ENCODE peak calls at places on chromosomes 11 and 22, in eight cellular contexts. U is pancreas, E is right atrium auricular region, H is left ventricle myocardium inferior, I is cardiac muscle cell, O is colonic mucosa, K is brain microvascular endothelial cell, R is DND-41. D is an unnamed sample.

GRCh38 chr11:78841451-78842060 is 266.9 kb upstream of the NARS2 start:
- DNase-seq in U (no peak), R (no peak), K (no peak), H (no peak), O (no peak), I (peak), E (no peak), D (no peak)

GRCh38 chr11:26493616-26494015 is 78.4 kb downstream of the MUC15 start:
- DNase-seq in R (no peak), K (no peak), H (no peak), U (no peak), O (no peak), I (no peak), E (no peak), D (no peak)

GRCh38 chr11:114081641-114082414 is 22.3 kb downstream of the ZBTB16 start:
- DNase-seq in I (peak), H (no peak), O (no peak), K (no peak), E (no peak), U (no peak), R (no peak), D (no peak)

GRCh38 chr11:77789061-77789730 is 31.3 kb downstream of the RSF1 start:
- DNase-seq in O (no peak), K (no peak), U (no peak), H (no peak), I (no peak), R (no peak), E (no peak), D (no peak)

GRCh38 chr11:32884023-32884422 is 8.6 kb upstream of the QSER1 start:
- DNase-seq in E (no peak), O (no peak), K (no peak), I (no peak), U (no peak), R (no peak), H (no peak), D (no peak)

GRCh38 chr22:22986008-22986407 is 84.3 kb upstream of the GNAZ start:
- DNase-seq in E (no peak), H (no peak), O (no peak), R (no peak), U (no peak), I (no peak), K (no peak), D (no peak)

GRCh38 chr22:39147335-39148023 is 5.0 kb downstream of the CBX7 start:
- DNase-seq in R (no peak), K (no peak), O (no peak), I (no peak), U (no peak), H (no peak), E (no peak), D (no peak)

GRCh38 chr11:68461284-68461861 is 821 bp downstream of the PPP6R3 start:
- DNase-seq in E (no peak), K (no peak), H (no peak), U (no peak), I (peak), R (peak), O (peak), D (no peak)

GRCh38 chr11:73246303-73246702 is 25.8 kb upstream of the P2RY6 start:
- DNase-seq in E (no peak), K (no peak), U (no peak), R (no peak), I (no peak), H (no peak), O (no peak), D (no peak)

GRCh38 chr11:126992065-126992803 is 8.3 kb downstream of the KIRREL3 start:
- DNase-seq in I (peak), U (no peak), R (no peak), E (no peak), H (no peak), O (no peak), K (peak), D (no peak)

GRCh38 chr11:44380009-44380313 is 70.0 kb upstream of the ALX4 start:
- DNase-seq in I (no peak), E (no peak), H (no peak), K (no peak), O (no peak), U (no peak), R (no peak), D (no peak)

GRCh38 chr22:28795071-28795693 is 5.2 kb downstream of the XBP1 start:
- DNase-seq in O (no peak), U (no peak), H (no peak), I (no peak), R (peak), E (no peak), K (no peak), D (no peak)

GRCh38 chr11:8717876-8718753 is 35.5 kb downstream of the RPL27A start:
- DNase-seq in R (no peak), I (peak), E (peak), O (no peak), U (peak), H (peak), K (peak), D (no peak)

GRCh38 chr11:46295312-46295995 is 18.0 kb downstream of the CREB3L1 start:
- DNase-seq in K (peak), I (peak), E (no peak), O (no peak), H (peak), R (peak), U (peak), D (peak)
- H3K4me3 ChIP-seq in K (peak), I (peak), E (peak), O (peak), H (peak), R (peak), U (peak), D (peak)

GRCh38 chr11:133929401-133930052 is 27.2 kb downstream of the IGSF9B start:
- DNase-seq in U (no peak), O (no peak), H (no peak), R (no peak), K (no peak), E (no peak), I (no peak), D (peak)

GRCh38 chr11:133928628-133929059 is 28.1 kb downstream of the IGSF9B start:
- DNase-seq in E (no peak), O (peak), U (no peak), I (peak), H (no peak), K (no peak), R (peak), D (peak)

GRCh38 chr11:133930053-133930766 is 26.6 kb downstream of the IGSF9B start:
- DNase-seq in H (no peak), E (no peak), R (no peak), I (no peak), U (no peak), K (no peak), O (no peak), D (peak)

GRCh38 chr11:133931449-133932060 is 25.2 kb downstream of the IGSF9B start:
- DNase-seq in H (no peak), R (no peak), K (no peak), O (no peak), E (no peak), I (no peak), U (no peak), D (peak)

GRCh38 chr11:133930767-133931448 is 25.9 kb downstream of the IGSF9B start:
- DNase-seq in H (no peak), R (no peak), E (no peak), O (no peak), U (no peak), K (no peak), I (no peak), D (peak)
- TF ChIP-seq CTCF in H (peak), R (no peak), E (peak), O (no peak), U (peak), K (peak), I (peak), D (peak)

GRCh38 chr22:27171212-27171611 is 513.8 kb downstream of the MIAT start:
- DNase-seq in U (no peak), E (no peak), I (no peak), O (no peak), K (no peak), R (no peak), H (no peak), D (no peak)

GRCh38 chr22:27168681-27169080 is 511.3 kb downstream of the MIAT start:
- DNase-seq in K (no peak), O (no peak), E (no peak), R (no peak), I (no peak), H (no peak), U (no peak), D (no peak)

GRCh38 chr22:27174970-27175369 is 517.6 kb downstream of the MIAT start:
- DNase-seq in H (no peak), K (no peak), I (no peak), R (no peak), E (no peak), O (no peak), U (no peak), D (no peak)

GRCh38 chr22:27173530-27173929 is 516.1 kb downstream of the MIAT start:
- DNase-seq in U (no peak), H (no peak), R (no peak), I (no peak), E (no peak), K (no peak), O (no peak), D (no peak)

GRCh38 chr22:27170491-27170890 is 513.1 kb downstream of the MIAT start:
- DNase-seq in O (no peak), R (no peak), H (no peak), U (peak), I (peak), E (no peak), K (peak), D (no peak)
- H3K27ac ChIP-seq in O (no peak), R (no peak), H (no peak), U (no peak), I (no peak), E (no peak), K (no peak), D (no peak)

DNA sequence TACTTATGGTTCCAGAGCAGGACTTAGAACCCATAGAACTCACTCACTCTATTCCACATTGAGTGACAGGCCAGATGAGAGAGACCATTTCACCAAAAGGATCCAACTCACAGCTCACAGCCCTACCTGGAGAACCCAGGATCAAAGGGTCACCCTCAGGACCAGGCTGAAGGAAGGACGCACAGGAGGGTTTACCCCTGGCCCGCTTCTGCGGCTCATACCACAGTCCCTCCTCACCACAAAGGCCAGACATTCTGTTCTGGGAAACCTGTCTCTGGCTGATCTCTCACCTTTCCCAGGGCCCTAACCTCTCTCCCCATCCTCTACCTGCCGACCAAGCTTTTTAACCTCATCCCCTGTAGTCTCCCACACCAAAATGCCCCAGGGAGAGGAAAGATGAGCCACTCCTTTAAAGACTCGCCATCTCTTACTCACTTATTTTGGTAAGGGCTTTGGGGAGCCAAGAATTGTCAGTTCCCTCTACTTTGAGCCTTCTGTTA is 4.7 kb downstream of the FOSL1 start:
- DNase-seq in K (no peak), I (no peak), R (no peak), H (no peak), O (no peak), E (no peak), U (no peak), D (no peak)
- H3K4me3 ChIP-seq in K (no peak), I (no peak), R (no peak), H (no peak), O (no peak), E (no peak), U (no peak), D (no peak)

DNA sequence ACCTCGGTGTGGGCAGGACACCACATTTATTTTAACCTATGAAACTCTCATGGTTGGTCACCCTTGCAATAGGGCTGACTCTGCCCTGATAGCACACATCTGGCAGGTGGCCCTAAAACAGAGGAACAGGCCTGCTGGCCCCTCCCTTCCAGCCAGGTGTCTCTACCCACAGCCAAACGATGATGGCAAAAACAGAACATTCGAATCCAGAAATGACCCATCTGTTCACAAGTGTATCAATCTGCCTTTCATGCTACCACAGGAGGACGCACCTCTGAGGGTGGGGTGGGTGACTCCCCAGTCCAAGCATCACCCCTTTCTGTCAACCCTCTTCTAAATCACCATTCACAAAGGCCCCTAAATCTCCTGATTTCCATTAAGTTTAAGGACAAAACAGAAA is 118.1 kb downstream of the ETS1 start:
- DNase-seq in H (no peak), K (no peak), I (no peak), R (no peak), O (no peak), E (no peak), U (no peak), D (no peak)
- TF ChIP-seq CTCF in H (no peak), K (no peak), I (no peak), R (no peak), O (no peak), E (no peak), U (no peak), D (no peak)

GRCh38 chr22:30837531-30837930 is 131.0 kb downstream of the MORC2 start:
- DNase-seq in K (no peak), U (no peak), R (no peak), O (no peak), H (no peak), E (no peak), I (no peak), D (no peak)

GRCh38 chr22:30843245-30843644 is 125.3 kb downstream of the MORC2 start:
- DNase-seq in E (no peak), K (no peak), I (peak), R (no peak), H (no peak), O (no peak), U (no peak), D (no peak)

GRCh38 chr22:30838111-30838510 is 130.5 kb downstream of the MORC2 start:
- DNase-seq in H (no peak), U (no peak), O (no peak), K (no peak), E (no peak), I (peak), R (no peak), D (no peak)

GRCh38 chr22:30841264-30841663 is 127.3 kb downstream of the MORC2 start:
- DNase-seq in K (no peak), U (no peak), I (peak), E (no peak), O (no peak), H (no peak), R (no peak), D (no peak)
- H3K27ac ChIP-seq in K (no peak), U (no peak), I (no peak), E (no peak), O (no peak), H (no peak), R (no peak), D (peak)

DNA sequence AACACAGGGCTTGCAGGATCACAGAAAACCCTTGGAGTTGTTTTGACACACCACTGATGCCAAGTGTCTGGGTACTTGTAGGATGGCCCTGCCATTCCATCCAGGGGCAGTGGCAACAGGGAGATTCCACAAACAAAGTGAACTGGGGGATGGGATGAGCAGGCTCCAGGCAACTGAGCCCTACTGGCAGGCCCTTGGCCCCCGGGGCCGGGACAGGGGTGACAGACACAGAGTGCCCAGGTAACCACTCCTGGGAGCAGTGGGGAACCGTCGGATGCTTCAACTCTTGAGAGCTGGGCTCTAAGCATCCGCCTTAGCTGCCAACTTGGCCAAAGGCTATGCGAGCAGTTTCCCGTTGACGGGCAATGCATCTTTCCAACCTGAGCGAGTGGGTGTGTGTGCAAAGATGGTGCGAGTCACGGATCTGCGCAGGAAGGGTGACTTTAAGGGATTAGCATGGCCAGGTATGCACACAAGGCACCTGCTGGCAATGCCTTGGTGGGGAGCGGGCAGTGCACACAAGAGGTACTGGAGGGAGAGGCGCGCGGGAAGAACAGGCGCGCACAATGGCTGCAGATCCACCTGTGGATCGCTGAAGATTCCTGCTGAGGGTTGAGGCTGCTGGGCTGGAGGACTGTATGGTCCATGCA is 83.1 kb upstream of the PRODH start:
- DNase-seq in H (no peak), O (no peak), E (no peak), U (no peak), I (no peak), K (no peak), R (no peak), D (peak)
- H3K4me3 ChIP-seq in H (no peak), O (no peak), E (no peak), U (no peak), I (no peak), K (no peak), R (no peak), D (no peak)